ENCODE peak calls at places on chromosomes 6 and 20, in nine cellular contexts. One of them, this sample, is unnamed.

GRCh38 chr6:107305391-107305790 is 154.0 kb downstream of the PDSS2 start:
- DNase-seq in RWPE1: no peak
- DNase-seq in right lobe of liver: no peak
- DNase-seq in CD4-positive, alpha-beta T cell: no peak
- DNase-seq in osteoblast: no peak
- DNase-seq in ovary: no peak
- DNase-seq in A549: no peak
- DNase-seq in mammary epithelial cell: peak
- DNase-seq in esophagus squamous epithelium: no peak
- DNase-seq in this sample: no peak

GRCh38 chr20:44247131-44247571 is at the start of gene GDAP1L1:
- DNase-seq in RWPE1: no peak
- DNase-seq in right lobe of liver: no peak
- DNase-seq in CD4-positive, alpha-beta T cell: no peak
- DNase-seq in osteoblast: no peak
- DNase-seq in ovary: peak
- DNase-seq in A549: no peak
- DNase-seq in mammary epithelial cell: no peak
- DNase-seq in esophagus squamous epithelium: no peak
- DNase-seq in this sample: peak

GRCh38 chr20:52410746-52411317 is 219.3 kb upstream of the ZFP64 start:
- DNase-seq in RWPE1: no peak
- DNase-seq in right lobe of liver: no peak
- DNase-seq in CD4-positive, alpha-beta T cell: no peak
- DNase-seq in osteoblast: no peak
- DNase-seq in ovary: no peak
- DNase-seq in A549: no peak
- DNase-seq in mammary epithelial cell: no peak
- DNase-seq in esophagus squamous epithelium: no peak
- DNase-seq in this sample: no peak

GRCh38 chr20:19977373-19977770 is 39.8 kb upstream of the NAA20 start:
- DNase-seq in RWPE1: peak
- DNase-seq in right lobe of liver: no peak
- DNase-seq in CD4-positive, alpha-beta T cell: no peak
- DNase-seq in osteoblast: no peak
- DNase-seq in ovary: no peak
- DNase-seq in A549: no peak
- DNase-seq in mammary epithelial cell: no peak
- DNase-seq in esophagus squamous epithelium: no peak
- DNase-seq in this sample: no peak

GRCh38 chr20:62739067-62739466 is 30.4 kb downstream of the NTSR1 start:
- DNase-seq in RWPE1: no peak
- DNase-seq in right lobe of liver: no peak
- DNase-seq in CD4-positive, alpha-beta T cell: no peak
- DNase-seq in osteoblast: no peak
- DNase-seq in ovary: no peak
- DNase-seq in A549: no peak
- DNase-seq in mammary epithelial cell: no peak
- DNase-seq in esophagus squamous epithelium: no peak
- DNase-seq in this sample: no peak

GRCh38 chr6:32837651-32838113 is 857 bp downstream of the TAP2 start:
- DNase-seq in RWPE1: peak
- DNase-seq in right lobe of liver: no peak
- DNase-seq in CD4-positive, alpha-beta T cell: no peak
- DNase-seq in osteoblast: no peak
- DNase-seq in ovary: no peak
- DNase-seq in A549: no peak
- DNase-seq in mammary epithelial cell: peak
- DNase-seq in esophagus squamous epithelium: no peak
- DNase-seq in this sample: no peak

GRCh38 chr20:3804781-3805180 is 8.7 kb downstream of the CDC25B start:
- DNase-seq in RWPE1: no peak
- DNase-seq in right lobe of liver: no peak
- DNase-seq in CD4-positive, alpha-beta T cell: no peak
- DNase-seq in osteoblast: no peak
- DNase-seq in ovary: no peak
- DNase-seq in A549: no peak
- DNase-seq in mammary epithelial cell: no peak
- DNase-seq in esophagus squamous epithelium: no peak
- DNase-seq in this sample: no peak

GRCh38 chr6:44041461-44042260 is 85.6 kb downstream of the MRPL14 start:
- DNase-seq in RWPE1: peak
- DNase-seq in right lobe of liver: no peak
- DNase-seq in CD4-positive, alpha-beta T cell: no peak
- DNase-seq in osteoblast: peak
- DNase-seq in ovary: peak
- DNase-seq in A549: peak
- DNase-seq in mammary epithelial cell: peak
- DNase-seq in esophagus squamous epithelium: no peak
- DNase-seq in this sample: peak

GRCh38 chr6:125943528-125944433 is 12.8 kb upstream of the HINT3 start:
- DNase-seq in RWPE1: no peak
- DNase-seq in right lobe of liver: no peak
- DNase-seq in CD4-positive, alpha-beta T cell: no peak
- DNase-seq in osteoblast: no peak
- DNase-seq in ovary: no peak
- DNase-seq in A549: no peak
- DNase-seq in mammary epithelial cell: no peak
- DNase-seq in esophagus squamous epithelium: no peak
- DNase-seq in this sample: no peak

GRCh38 chr20:53149652-53150205 is 177.6 kb downstream of the TSHZ2 start:
- DNase-seq in RWPE1: no peak
- DNase-seq in right lobe of liver: no peak
- DNase-seq in CD4-positive, alpha-beta T cell: no peak
- DNase-seq in osteoblast: no peak
- DNase-seq in ovary: no peak
- DNase-seq in A549: no peak
- DNase-seq in mammary epithelial cell: no peak
- DNase-seq in esophagus squamous epithelium: no peak
- DNase-seq in this sample: no peak

GRCh38 chr20:62433655-62434054 is 6.3 kb upstream of the RBBP8NL start:
- DNase-seq in RWPE1: no peak
- DNase-seq in right lobe of liver: no peak
- DNase-seq in CD4-positive, alpha-beta T cell: no peak
- DNase-seq in osteoblast: no peak
- DNase-seq in ovary: no peak
- DNase-seq in A549: no peak
- DNase-seq in mammary epithelial cell: no peak
- DNase-seq in esophagus squamous epithelium: no peak
- DNase-seq in this sample: no peak

GRCh38 chr6:45184937-45185336 is 143.2 kb upstream of the RUNX2 start:
- DNase-seq in RWPE1: no peak
- DNase-seq in right lobe of liver: no peak
- DNase-seq in CD4-positive, alpha-beta T cell: no peak
- DNase-seq in osteoblast: no peak
- DNase-seq in ovary: no peak
- DNase-seq in A549: no peak
- DNase-seq in mammary epithelial cell: no peak
- DNase-seq in esophagus squamous epithelium: no peak
- DNase-seq in this sample: no peak

GRCh38 chr6:51684038-51684437 is 403.4 kb downstream of the PKHD1 start:
- DNase-seq in RWPE1: no peak
- DNase-seq in right lobe of liver: no peak
- DNase-seq in CD4-positive, alpha-beta T cell: no peak
- DNase-seq in osteoblast: no peak
- DNase-seq in ovary: no peak
- DNase-seq in A549: no peak
- DNase-seq in mammary epithelial cell: no peak
- DNase-seq in esophagus squamous epithelium: no peak
- DNase-seq in this sample: no peak

GRCh38 chr6:51675551-51676275 is 411.7 kb downstream of the PKHD1 start:
- DNase-seq in RWPE1: no peak
- DNase-seq in right lobe of liver: no peak
- DNase-seq in CD4-positive, alpha-beta T cell: no peak
- DNase-seq in osteoblast: no peak
- DNase-seq in ovary: no peak
- DNase-seq in A549: no peak
- DNase-seq in mammary epithelial cell: no peak
- DNase-seq in esophagus squamous epithelium: no peak
- DNase-seq in this sample: no peak

GRCh38 chr6:51675020-51675419 is 412.4 kb downstream of the PKHD1 start:
- DNase-seq in RWPE1: no peak
- DNase-seq in right lobe of liver: no peak
- DNase-seq in CD4-positive, alpha-beta T cell: no peak
- DNase-seq in osteoblast: no peak
- DNase-seq in ovary: no peak
- DNase-seq in A549: no peak
- DNase-seq in mammary epithelial cell: no peak
- DNase-seq in esophagus squamous epithelium: no peak
- DNase-seq in this sample: no peak

GRCh38 chr6:51678274-51678673 is 409.1 kb downstream of the PKHD1 start:
- DNase-seq in RWPE1: no peak
- DNase-seq in right lobe of liver: no peak
- DNase-seq in CD4-positive, alpha-beta T cell: no peak
- DNase-seq in osteoblast: no peak
- DNase-seq in ovary: no peak
- DNase-seq in A549: no peak
- DNase-seq in mammary epithelial cell: no peak
- DNase-seq in esophagus squamous epithelium: no peak
- DNase-seq in this sample: no peak

GRCh38 chr6:51678905-51679620 is 408.4 kb downstream of the PKHD1 start:
- DNase-seq in RWPE1: peak
- DNase-seq in right lobe of liver: peak
- DNase-seq in CD4-positive, alpha-beta T cell: no peak
- DNase-seq in osteoblast: no peak
- DNase-seq in ovary: no peak
- DNase-seq in A549: no peak
- DNase-seq in mammary epithelial cell: peak
- DNase-seq in esophagus squamous epithelium: no peak
- DNase-seq in this sample: peak
- H3K27ac ChIP-seq in RWPE1: no peak
- H3K27ac ChIP-seq in right lobe of liver: peak
- H3K27ac ChIP-seq in CD4-positive, alpha-beta T cell: no peak
- H3K27ac ChIP-seq in osteoblast: no peak
- H3K27ac ChIP-seq in ovary: no peak
- H3K27ac ChIP-seq in A549: no peak
- H3K27ac ChIP-seq in mammary epithelial cell: peak
- H3K27ac ChIP-seq in esophagus squamous epithelium: no peak
- H3K27ac ChIP-seq in this sample: no peak

DNA sequence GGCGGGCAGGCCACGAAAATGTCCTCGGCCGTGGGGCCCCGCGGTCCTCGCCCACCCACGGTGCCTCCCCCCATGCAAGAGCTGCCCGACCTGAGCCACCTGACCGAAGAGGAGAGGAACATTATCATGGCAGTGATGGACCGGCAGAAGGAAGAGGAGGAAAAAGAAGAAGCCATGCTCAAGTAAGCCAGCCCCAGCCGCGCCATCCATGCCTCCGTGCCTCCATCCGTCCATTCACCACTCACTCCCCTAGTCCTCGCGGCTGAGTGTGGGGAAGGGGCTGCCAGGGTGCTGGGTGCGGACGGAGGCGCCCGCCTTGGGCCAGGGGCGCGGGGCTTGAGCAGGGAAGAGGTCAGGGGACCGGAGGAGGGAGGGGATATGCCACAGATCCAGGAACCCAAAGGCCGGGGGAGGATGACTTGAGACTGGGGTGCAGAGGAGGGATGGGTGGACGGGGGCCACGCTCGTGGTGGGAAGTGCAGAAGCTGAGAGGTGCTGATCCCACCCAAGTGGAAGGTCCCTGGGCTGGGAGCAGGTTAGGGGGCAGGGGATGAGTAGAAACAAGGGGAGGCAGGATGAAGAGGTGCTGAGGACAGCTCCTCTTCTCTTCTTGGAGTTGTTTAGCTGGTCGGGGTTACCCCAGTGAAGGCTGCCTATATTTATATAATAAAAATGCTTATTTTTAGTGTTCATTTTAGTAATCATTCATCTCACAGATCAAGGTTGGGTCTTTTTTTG is 825 bp downstream of the RIMS1 start:
- DNase-seq in RWPE1: no peak
- DNase-seq in right lobe of liver: no peak
- DNase-seq in CD4-positive, alpha-beta T cell: no peak
- DNase-seq in osteoblast: peak
- DNase-seq in ovary: no peak
- DNase-seq in A549: no peak
- DNase-seq in mammary epithelial cell: no peak
- DNase-seq in esophagus squamous epithelium: no peak
- DNase-seq in this sample: no peak
- TF ChIP-seq CTCF in RWPE1: no peak
- TF ChIP-seq CTCF in right lobe of liver: no peak
- TF ChIP-seq CTCF in CD4-positive, alpha-beta T cell: no peak
- TF ChIP-seq CTCF in osteoblast: no peak
- TF ChIP-seq CTCF in ovary: no peak
- TF ChIP-seq CTCF in A549: no peak
- TF ChIP-seq CTCF in mammary epithelial cell: peak
- TF ChIP-seq CTCF in esophagus squamous epithelium: no peak
- TF ChIP-seq CTCF in this sample: no peak

GRCh38 chr20:36065427-36065998 is 89.0 kb upstream of the EPB41L1 start:
- DNase-seq in RWPE1: no peak
- DNase-seq in right lobe of liver: no peak
- DNase-seq in CD4-positive, alpha-beta T cell: no peak
- DNase-seq in osteoblast: no peak
- DNase-seq in ovary: peak
- DNase-seq in A549: no peak
- DNase-seq in mammary epithelial cell: no peak
- DNase-seq in esophagus squamous epithelium: no peak
- DNase-seq in this sample: no peak

GRCh38 chr20:36062799-36063198 is 91.7 kb upstream of the EPB41L1 start:
- DNase-seq in RWPE1: no peak
- DNase-seq in right lobe of liver: no peak
- DNase-seq in CD4-positive, alpha-beta T cell: no peak
- DNase-seq in osteoblast: peak
- DNase-seq in ovary: no peak
- DNase-seq in A549: no peak
- DNase-seq in mammary epithelial cell: peak
- DNase-seq in esophagus squamous epithelium: no peak
- DNase-seq in this sample: no peak

GRCh38 chr20:36061754-36062153 is 92.8 kb upstream of the EPB41L1 start:
- DNase-seq in RWPE1: no peak
- DNase-seq in right lobe of liver: no peak
- DNase-seq in CD4-positive, alpha-beta T cell: no peak
- DNase-seq in osteoblast: no peak
- DNase-seq in ovary: no peak
- DNase-seq in A549: no peak
- DNase-seq in mammary epithelial cell: no peak
- DNase-seq in esophagus squamous epithelium: no peak
- DNase-seq in this sample: peak

GRCh38 chr20:36064661-36065426 is 89.7 kb upstream of the EPB41L1 start:
- DNase-seq in RWPE1: peak
- DNase-seq in right lobe of liver: peak
- DNase-seq in CD4-positive, alpha-beta T cell: peak
- DNase-seq in osteoblast: peak
- DNase-seq in ovary: peak
- DNase-seq in A549: peak
- DNase-seq in mammary epithelial cell: peak
- DNase-seq in esophagus squamous epithelium: peak
- DNase-seq in this sample: peak

GRCh38 chr20:36063916-36064660 is 90.5 kb upstream of the EPB41L1 start:
- DNase-seq in RWPE1: no peak
- DNase-seq in right lobe of liver: peak
- DNase-seq in CD4-positive, alpha-beta T cell: no peak
- DNase-seq in osteoblast: peak
- DNase-seq in ovary: no peak
- DNase-seq in A549: no peak
- DNase-seq in mammary epithelial cell: no peak
- DNase-seq in esophagus squamous epithelium: no peak
- DNase-seq in this sample: no peak
- H3K27ac ChIP-seq in RWPE1: peak
- H3K27ac ChIP-seq in right lobe of liver: peak
- H3K27ac ChIP-seq in CD4-positive, alpha-beta T cell: peak
- H3K27ac ChIP-seq in osteoblast: peak
- H3K27ac ChIP-seq in ovary: no peak
- H3K27ac ChIP-seq in A549: peak
- H3K27ac ChIP-seq in mammary epithelial cell: peak
- H3K27ac ChIP-seq in esophagus squamous epithelium: peak
- H3K27ac ChIP-seq in this sample: peak

GRCh38 chr6:66127061-66127460 is 420.0 kb upstream of the EYS start:
- DNase-seq in RWPE1: no peak
- DNase-seq in right lobe of liver: no peak
- DNase-seq in CD4-positive, alpha-beta T cell: no peak
- DNase-seq in osteoblast: no peak
- DNase-seq in ovary: no peak
- DNase-seq in A549: no peak
- DNase-seq in mammary epithelial cell: no peak
- DNase-seq in esophagus squamous epithelium: no peak
- DNase-seq in this sample: no peak
- TF ChIP-seq CTCF in RWPE1: no peak
- TF ChIP-seq CTCF in right lobe of liver: no peak
- TF ChIP-seq CTCF in CD4-positive, alpha-beta T cell: no peak
- TF ChIP-seq CTCF in osteoblast: no peak
- TF ChIP-seq CTCF in ovary: no peak
- TF ChIP-seq CTCF in A549: no peak
- TF ChIP-seq CTCF in mammary epithelial cell: no peak
- TF ChIP-seq CTCF in esophagus squamous epithelium: no peak
- TF ChIP-seq CTCF in this sample: no peak